ENCODE peak calls at places on chromosomes 6 and 20, in six cellular contexts. One of them, this sample, is unnamed.

GRCh38 chr20:11338506-11339306 is 579.0 kb upstream of the BTBD3 start:
- DNase-seq in bronchial epithelial cell: peak
- DNase-seq in mesothelial cell of epicardium: no peak
- DNase-seq in Panc1: no peak
- DNase-seq in IMR-90: peak
- DNase-seq in AG04450: no peak
- DNase-seq in this sample: no peak

GRCh38 chr6:157635388-157636244 is 187.4 kb upstream of the SNX9 start:
- DNase-seq in bronchial epithelial cell: peak
- DNase-seq in mesothelial cell of epicardium: no peak
- DNase-seq in Panc1: no peak
- DNase-seq in IMR-90: no peak
- DNase-seq in AG04450: no peak
- DNase-seq in this sample: no peak

GRCh38 chr6:1792989-1793388 is 183.3 kb downstream of the FOXC1 start:
- DNase-seq in bronchial epithelial cell: peak
- DNase-seq in mesothelial cell of epicardium: no peak
- DNase-seq in Panc1: no peak
- DNase-seq in IMR-90: peak
- DNase-seq in AG04450: no peak
- DNase-seq in this sample: no peak

GRCh38 chr6:107545761-107546160 is 55.8 kb downstream of the SOBP start:
- DNase-seq in bronchial epithelial cell: no peak
- DNase-seq in mesothelial cell of epicardium: no peak
- DNase-seq in Panc1: no peak
- DNase-seq in IMR-90: no peak
- DNase-seq in AG04450: no peak
- DNase-seq in this sample: no peak

GRCh38 chr20:2825770-2826169 is 9.6 kb downstream of the TMEM239 start:
- DNase-seq in bronchial epithelial cell: no peak
- DNase-seq in mesothelial cell of epicardium: no peak
- DNase-seq in Panc1: no peak
- DNase-seq in IMR-90: no peak
- DNase-seq in AG04450: no peak
- DNase-seq in this sample: no peak

GRCh38 chr6:170176621-170177382 is 114.1 kb downstream of the DLL1 start:
- DNase-seq in bronchial epithelial cell: no peak
- DNase-seq in mesothelial cell of epicardium: no peak
- DNase-seq in Panc1: no peak
- DNase-seq in IMR-90: no peak
- DNase-seq in AG04450: no peak
- DNase-seq in this sample: no peak

GRCh38 chr6:125393449-125393858 is 91.7 kb upstream of the HDDC2 start:
- DNase-seq in bronchial epithelial cell: no peak
- DNase-seq in mesothelial cell of epicardium: no peak
- DNase-seq in Panc1: no peak
- DNase-seq in IMR-90: no peak
- DNase-seq in AG04450: no peak
- DNase-seq in this sample: no peak

GRCh38 chr6:33118525-33119123 is 42.8 kb downstream of the HLA-DPB1 start:
- DNase-seq in bronchial epithelial cell: peak
- DNase-seq in mesothelial cell of epicardium: no peak
- DNase-seq in Panc1: no peak
- DNase-seq in IMR-90: peak
- DNase-seq in AG04450: peak
- DNase-seq in this sample: no peak

GRCh38 chr20:16620961-16621360 is 47.7 kb upstream of the KIF16B start:
- DNase-seq in bronchial epithelial cell: no peak
- DNase-seq in mesothelial cell of epicardium: no peak
- DNase-seq in Panc1: no peak
- DNase-seq in IMR-90: no peak
- DNase-seq in AG04450: no peak
- DNase-seq in this sample: no peak

GRCh38 chr6:156839591-156840001 is 62.4 kb downstream of the ARID1B start:
- DNase-seq in bronchial epithelial cell: no peak
- DNase-seq in mesothelial cell of epicardium: no peak
- DNase-seq in Panc1: no peak
- DNase-seq in IMR-90: peak
- DNase-seq in AG04450: no peak
- DNase-seq in this sample: no peak

GRCh38 chr6:144661101-144661806 is 376.1 kb downstream of the UTRN start:
- DNase-seq in bronchial epithelial cell: peak
- DNase-seq in mesothelial cell of epicardium: no peak
- DNase-seq in Panc1: no peak
- DNase-seq in IMR-90: peak
- DNase-seq in AG04450: no peak
- DNase-seq in this sample: no peak

GRCh38 chr6:116456927-116457326 is 4.2 kb upstream of the CALHM6 start:
- DNase-seq in bronchial epithelial cell: no peak
- DNase-seq in mesothelial cell of epicardium: no peak
- DNase-seq in Panc1: no peak
- DNase-seq in IMR-90: no peak
- DNase-seq in AG04450: no peak
- DNase-seq in this sample: no peak

GRCh38 chr6:4644962-4645361 is 131.2 kb upstream of the CDYL start:
- DNase-seq in bronchial epithelial cell: peak
- DNase-seq in mesothelial cell of epicardium: no peak
- DNase-seq in Panc1: no peak
- DNase-seq in IMR-90: peak
- DNase-seq in AG04450: no peak
- DNase-seq in this sample: no peak

GRCh38 chr6:53651764-53652401 is 13.7 kb downstream of the KLHL31 start:
- DNase-seq in bronchial epithelial cell: peak
- DNase-seq in mesothelial cell of epicardium: peak
- DNase-seq in Panc1: peak
- DNase-seq in IMR-90: peak
- DNase-seq in AG04450: no peak
- DNase-seq in this sample: peak

GRCh38 chr20:63381781-63382431 is 20.8 kb upstream of the CHRNA4 start:
- DNase-seq in bronchial epithelial cell: no peak
- DNase-seq in mesothelial cell of epicardium: no peak
- DNase-seq in Panc1: peak
- DNase-seq in IMR-90: no peak
- DNase-seq in AG04450: no peak
- DNase-seq in this sample: peak

GRCh38 chr6:149045404-149045803 is 272.1 kb upstream of the TAB2 start:
- DNase-seq in bronchial epithelial cell: no peak
- DNase-seq in mesothelial cell of epicardium: no peak
- DNase-seq in Panc1: no peak
- DNase-seq in IMR-90: no peak
- DNase-seq in AG04450: no peak
- DNase-seq in this sample: no peak

GRCh38 chr6:75601608-75602163 is at the start of gene SENP6:
- DNase-seq in bronchial epithelial cell: peak
- DNase-seq in mesothelial cell of epicardium: peak
- DNase-seq in Panc1: no peak
- DNase-seq in IMR-90: peak
- DNase-seq in AG04450: no peak
- DNase-seq in this sample: peak

GRCh38 chr6:164107297-164107995 is 692.9 kb downstream of the QKI start:
- DNase-seq in bronchial epithelial cell: peak
- DNase-seq in mesothelial cell of epicardium: no peak
- DNase-seq in Panc1: no peak
- DNase-seq in IMR-90: no peak
- DNase-seq in AG04450: no peak
- DNase-seq in this sample: no peak

GRCh38 chr20:58179432-58180099 is 48.9 kb downstream of the ANKRD60 start:
- DNase-seq in bronchial epithelial cell: no peak
- DNase-seq in mesothelial cell of epicardium: peak
- DNase-seq in Panc1: no peak
- DNase-seq in IMR-90: no peak
- DNase-seq in AG04450: no peak
- DNase-seq in this sample: peak

GRCh38 chr20:34037121-34037520 is 43.4 kb downstream of the RALY start:
- DNase-seq in bronchial epithelial cell: peak
- DNase-seq in mesothelial cell of epicardium: no peak
- DNase-seq in Panc1: no peak
- DNase-seq in IMR-90: no peak
- DNase-seq in AG04450: no peak
- DNase-seq in this sample: no peak

GRCh38 chr20:16368645-16369292 is 204.5 kb downstream of the KIF16B start:
- DNase-seq in bronchial epithelial cell: peak
- DNase-seq in mesothelial cell of epicardium: no peak
- DNase-seq in Panc1: peak
- DNase-seq in IMR-90: peak
- DNase-seq in AG04450: peak
- DNase-seq in this sample: no peak

GRCh38 chr20:32877507-32877906 is 18.8 kb downstream of the EFCAB8 start:
- DNase-seq in bronchial epithelial cell: no peak
- DNase-seq in mesothelial cell of epicardium: no peak
- DNase-seq in Panc1: no peak
- DNase-seq in IMR-90: peak
- DNase-seq in AG04450: peak
- DNase-seq in this sample: no peak

GRCh38 chr6:136783495-136784270 is 8.6 kb downstream of the MAP3K5 start:
- DNase-seq in bronchial epithelial cell: no peak
- DNase-seq in mesothelial cell of epicardium: no peak
- DNase-seq in Panc1: no peak
- DNase-seq in IMR-90: no peak
- DNase-seq in AG04450: no peak
- DNase-seq in this sample: no peak

GRCh38 chr6:119110601-119111548 is 32.4 kb upstream of the FAM184A start:
- DNase-seq in bronchial epithelial cell: peak
- DNase-seq in mesothelial cell of epicardium: no peak
- DNase-seq in Panc1: peak
- DNase-seq in IMR-90: peak
- DNase-seq in AG04450: no peak
- DNase-seq in this sample: peak

GRCh38 chr6:69867075-69867911 is 937 bp downstream of the COL19A1 start:
- DNase-seq in bronchial epithelial cell: no peak
- DNase-seq in mesothelial cell of epicardium: peak
- DNase-seq in Panc1: no peak
- DNase-seq in IMR-90: peak
- DNase-seq in AG04450: no peak
- DNase-seq in this sample: peak

GRCh38 chr6:113707194-113707593 is 150.0 kb upstream of the MARCKS start:
- DNase-seq in bronchial epithelial cell: no peak
- DNase-seq in mesothelial cell of epicardium: no peak
- DNase-seq in Panc1: no peak
- DNase-seq in IMR-90: no peak
- DNase-seq in AG04450: no peak
- DNase-seq in this sample: no peak

GRCh38 chr6:8908638-8909037 is 473.3 kb upstream of the SLC35B3 start:
- DNase-seq in bronchial epithelial cell: no peak
- DNase-seq in mesothelial cell of epicardium: no peak
- DNase-seq in Panc1: no peak
- DNase-seq in IMR-90: no peak
- DNase-seq in AG04450: no peak
- DNase-seq in this sample: no peak

GRCh38 chr6:8906699-8907098 is 471.4 kb upstream of the SLC35B3 start:
- DNase-seq in bronchial epithelial cell: no peak
- DNase-seq in mesothelial cell of epicardium: no peak
- DNase-seq in Panc1: no peak
- DNase-seq in IMR-90: no peak
- DNase-seq in AG04450: no peak
- DNase-seq in this sample: no peak

GRCh38 chr6:8905647-8906231 is 470.4 kb upstream of the SLC35B3 start:
- DNase-seq in bronchial epithelial cell: peak
- DNase-seq in mesothelial cell of epicardium: no peak
- DNase-seq in Panc1: no peak
- DNase-seq in IMR-90: no peak
- DNase-seq in AG04450: no peak
- DNase-seq in this sample: no peak

GRCh38 chr6:8904754-8905153 is 469.4 kb upstream of the SLC35B3 start:
- DNase-seq in bronchial epithelial cell: no peak
- DNase-seq in mesothelial cell of epicardium: no peak
- DNase-seq in Panc1: no peak
- DNase-seq in IMR-90: no peak
- DNase-seq in AG04450: no peak
- DNase-seq in this sample: no peak
- TF ChIP-seq CTCF in bronchial epithelial cell: peak
- TF ChIP-seq CTCF in mesothelial cell of epicardium: no peak
- TF ChIP-seq CTCF in Panc1: peak
- TF ChIP-seq CTCF in IMR-90: no peak
- TF ChIP-seq CTCF in AG04450: no peak
- TF ChIP-seq CTCF in this sample: peak

GRCh38 chr6:143443096-143443495 is 7.4 kb downstream of the ADAT2 start:
- DNase-seq in bronchial epithelial cell: no peak
- DNase-seq in mesothelial cell of epicardium: no peak
- DNase-seq in Panc1: no peak
- DNase-seq in IMR-90: no peak
- DNase-seq in AG04450: no peak
- DNase-seq in this sample: no peak
- TF ChIP-seq CTCF in bronchial epithelial cell: no peak
- TF ChIP-seq CTCF in mesothelial cell of epicardium: no peak
- TF ChIP-seq CTCF in Panc1: no peak
- TF ChIP-seq CTCF in IMR-90: no peak
- TF ChIP-seq CTCF in AG04450: no peak
- TF ChIP-seq CTCF in this sample: no peak

GRCh38 chr20:31872406-31872805 is 2.0 kb downstream of the TTLL9 start:
- DNase-seq in bronchial epithelial cell: no peak
- DNase-seq in mesothelial cell of epicardium: no peak
- DNase-seq in Panc1: no peak
- DNase-seq in IMR-90: no peak
- DNase-seq in AG04450: no peak
- DNase-seq in this sample: no peak

GRCh38 chr20:31869942-31870702 is at the start of the genes DUSP15 and TTLL9:
- DNase-seq in bronchial epithelial cell: no peak
- DNase-seq in mesothelial cell of epicardium: no peak
- DNase-seq in Panc1: no peak
- DNase-seq in IMR-90: no peak
- DNase-seq in AG04450: no peak
- DNase-seq in this sample: peak

GRCh38 chr20:31869673-31869941 is 720 bp downstream of the DUSP15 start:
- DNase-seq in bronchial epithelial cell: no peak
- DNase-seq in mesothelial cell of epicardium: no peak
- DNase-seq in Panc1: no peak
- DNase-seq in IMR-90: no peak
- DNase-seq in AG04450: no peak
- DNase-seq in this sample: no peak

GRCh38 chr20:31870703-31871601 is 518 bp downstream of the TTLL9 start:
- DNase-seq in bronchial epithelial cell: no peak
- DNase-seq in mesothelial cell of epicardium: no peak
- DNase-seq in Panc1: no peak
- DNase-seq in IMR-90: no peak
- DNase-seq in AG04450: no peak
- DNase-seq in this sample: no peak

DNA sequence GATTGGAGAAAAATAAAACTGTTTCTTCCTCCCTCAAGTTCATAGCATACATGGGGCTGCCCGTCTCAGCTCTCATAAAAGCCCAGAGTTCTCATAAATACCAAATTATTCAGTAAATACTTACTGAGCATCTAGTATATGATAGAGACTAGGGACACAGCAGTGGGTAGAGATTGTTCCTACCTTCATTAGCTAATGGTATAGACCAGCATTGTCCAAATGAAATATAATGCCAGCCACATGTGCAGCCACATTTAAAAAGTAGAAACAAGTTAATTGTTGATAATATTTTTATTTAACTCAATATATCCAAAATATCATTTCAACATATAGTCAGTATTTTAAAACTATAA is 1.1 kb downstream of the TTLL9 start:
- DNase-seq in bronchial epithelial cell: no peak
- DNase-seq in mesothelial cell of epicardium: no peak
- DNase-seq in Panc1: no peak
- DNase-seq in IMR-90: no peak
- DNase-seq in AG04450: no peak
- DNase-seq in this sample: no peak
- TF ChIP-seq CTCF in bronchial epithelial cell: no peak
- TF ChIP-seq CTCF in mesothelial cell of epicardium: no peak
- TF ChIP-seq CTCF in Panc1: no peak
- TF ChIP-seq CTCF in IMR-90: no peak
- TF ChIP-seq CTCF in AG04450: no peak
- TF ChIP-seq CTCF in this sample: no peak

GRCh38 chr20:37081717-37082289 is 14.0 kb downstream of the RBL1 start:
- DNase-seq in bronchial epithelial cell: no peak
- DNase-seq in mesothelial cell of epicardium: no peak
- DNase-seq in Panc1: no peak
- DNase-seq in IMR-90: no peak
- DNase-seq in AG04450: no peak
- DNase-seq in this sample: peak
- TF ChIP-seq CTCF in bronchial epithelial cell: peak
- TF ChIP-seq CTCF in mesothelial cell of epicardium: peak
- TF ChIP-seq CTCF in Panc1: no peak
- TF ChIP-seq CTCF in IMR-90: peak
- TF ChIP-seq CTCF in AG04450: peak
- TF ChIP-seq CTCF in this sample: peak